ENCODE peak calls at places on chromosomes 12 and 14, in four cellular contexts. D, G, Z and E are unnamed samples. For H3K27me3, the result is how much of the 10 kb centered on the place peaks cover.

GRCh38 chr12:39959016-39959415 is 146.9 kb downstream of the SLC2A13 start:
- DNase-seq in D (no peak), Z (no peak), G (no peak), E (no peak)

GRCh38 chr14:29310210-29310609 is 543.6 kb downstream of the FOXG1 start:
- DNase-seq in Z (no peak), G (no peak), D (no peak), E (no peak)

GRCh38 chr12:43836455-43836989 is 641 bp downstream of the TMEM117 start:
- DNase-seq in Z (peak), G (no peak), D (peak), E (no peak)

GRCh38 chr12:26124491-26125450 is at the start of gene BHLHE41:
- DNase-seq in D (no peak), G (peak), Z (peak), E (peak)

GRCh38 chr14:23114669-23115491 is 4.2 kb downstream of the CEBPE start:
- DNase-seq in Z (no peak), D (peak), G (no peak), E (no peak)

GRCh38 chr12:25308761-25309160 is 58.0 kb upstream of the KRAS start:
- DNase-seq in G (no peak), Z (no peak), D (no peak), E (no peak)

GRCh38 chr12:28059220-28059619 is 86.7 kb upstream of the PTHLH start:
- DNase-seq in D (no peak), Z (no peak), G (no peak), E (no peak)

GRCh38 chr12:8629486-8630033 is 16.9 kb upstream of the AICDA start:
- DNase-seq in Z (no peak), G (no peak), D (peak), E (no peak)

GRCh38 chr12:6767592-6768384 is 1.6 kb downstream of the PTMS start:
- DNase-seq in Z (peak), G (no peak), D (no peak), E (peak)

GRCh38 chr14:95915326-95915725 is 38.7 kb downstream of the TUNAR start:
- DNase-seq in Z (no peak), G (no peak), D (no peak), E (no peak)

GRCh38 chr14:95025218-95025617 is 132.1 kb downstream of the DICER1 start:
- DNase-seq in G (no peak), D (no peak), Z (no peak), E (no peak)

GRCh38 chr12:84822541-84822940 is 90.1 kb downstream of the SLC6A15 start:
- DNase-seq in Z (no peak), G (no peak), D (peak), E (no peak)

GRCh38 chr12:64392221-64392620 is 1.7 kb upstream of the C12orf56 start:
- DNase-seq in D (no peak), Z (no peak), G (no peak), E (no peak)

GRCh38 chr12:120126635-120127005 is 10.1 kb upstream of the RAB35 start:
- DNase-seq in D (no peak), Z (no peak), G (no peak), E (no peak)

GRCh38 chr14:94400454-94400853 is 12.1 kb upstream of the SERPINA1 start:
- DNase-seq in G (peak), D (no peak), Z (no peak), E (no peak)

GRCh38 chr12:63045020-63045860 is 105.8 kb downstream of the AVPR1A start:
- DNase-seq in Z (no peak), G (peak), D (peak), E (no peak)

GRCh38 chr12:13183621-13184020 is 12.9 kb upstream of the EMP1 start:
- DNase-seq in Z (no peak), G (no peak), D (no peak), E (no peak)

GRCh38 chr14:69741055-69741454 is 25.9 kb upstream of the SRSF5 start:
- DNase-seq in D (no peak), Z (no peak), G (peak), E (no peak)

GRCh38 chr12:124680863-124681778 is 113.7 kb upstream of the NCOR2 start:
- DNase-seq in G (peak), Z (no peak), D (no peak), E (no peak)

GRCh38 chr12:219891-220352 is 6.0 kb upstream of the SLC6A12 start:
- DNase-seq in G (peak), Z (peak), D (no peak), E (peak)

GRCh38 chr12:18706798-18707197 is 31.0 kb downstream of the PLCZ1 start:
- DNase-seq in G (no peak), Z (no peak), D (no peak), E (no peak)

GRCh38 chr12:82968644-82969339 is 282.1 kb downstream of the TMTC2 start:
- DNase-seq in Z (no peak), D (no peak), G (no peak), E (no peak)

GRCh38 chr12:95790912-95791849 is 617 bp upstream of the NTN4 start:
- DNase-seq in Z (peak), D (no peak), G (peak), E (no peak)

GRCh38 chr12:1877169-1877878 is 41.1 kb downstream of the CACNA2D4 start:
- DNase-seq in G (no peak), Z (no peak), D (no peak), E (no peak)

GRCh38 chr12:116135209-116135930 is 142.1 kb downstream of the MED13L start:
- DNase-seq in Z (peak), D (no peak), G (no peak), E (no peak)

GRCh38 chr12:16281157-16281556 is 3.7 kb upstream of the SLC15A5 start:
- DNase-seq in G (no peak), D (no peak), Z (no peak), E (no peak)

GRCh38 chr12:19382111-19382526 is 57.2 kb upstream of the AEBP2 start:
- DNase-seq in D (peak), G (peak), Z (no peak), E (no peak)

GRCh38 chr12:25501565-25501964 is 51.5 kb downstream of the LMNTD1 start:
- DNase-seq in D (no peak), G (no peak), Z (no peak), E (no peak)

GRCh38 chr12:26196424-26196722 is 1.0 kb downstream of the SSPN start:
- DNase-seq in Z (no peak), D (no peak), G (no peak), E (no peak)

GRCh38 chr14:92564361-92565039 is 50.9 kb downstream of the RIN3 start:
- DNase-seq in Z (no peak), G (no peak), D (no peak), E (no peak)

GRCh38 chr12:124157416-124157815 is 137.5 kb upstream of the RFLNA start:
- DNase-seq in Z (no peak), G (no peak), D (no peak), E (no peak)

GRCh38 chr14:24298892-24299254 is 707 bp downstream of the DHRS1 start:
- DNase-seq in G (no peak), D (no peak), Z (peak), E (no peak)

GRCh38 chr12:19031032-19031431 is 98.5 kb upstream of the PLEKHA5 start:
- DNase-seq in Z (no peak), G (no peak), D (peak), E (no peak)

GRCh38 chr14:24329736-24330135 is 5.1 kb downstream of the ADCY4 start:
- DNase-seq in D (no peak), G (no peak), Z (peak), E (no peak)

GRCh38 chr14:89349196-89350008 is 67.6 kb downstream of the FOXN3 start:
- DNase-seq in D (no peak), G (peak), Z (peak), E (peak)

GRCh38 chr12:59020541-59020940 is 100.2 kb upstream of the LRIG3 start:
- DNase-seq in G (no peak), D (no peak), Z (no peak), E (no peak)

GRCh38 chr12:53971686-53972085 is 1.2 kb upstream of the HOXC11 start:
- DNase-seq in Z (no peak), G (no peak), D (no peak), E (no peak)

GRCh38 chr12:53968214-53969127 is 4.5 kb upstream of the HOXC11 start:
- DNase-seq in D (no peak), Z (no peak), G (no peak), E (no peak)

GRCh38 chr12:53970451-53970850 is 2.5 kb upstream of the HOXC11 start:
- DNase-seq in G (no peak), Z (no peak), D (no peak), E (no peak)

GRCh38 chr12:53971129-53971528 is 1.8 kb upstream of the HOXC11 start:
- DNase-seq in G (no peak), D (no peak), Z (no peak), E (no peak)

DNA sequence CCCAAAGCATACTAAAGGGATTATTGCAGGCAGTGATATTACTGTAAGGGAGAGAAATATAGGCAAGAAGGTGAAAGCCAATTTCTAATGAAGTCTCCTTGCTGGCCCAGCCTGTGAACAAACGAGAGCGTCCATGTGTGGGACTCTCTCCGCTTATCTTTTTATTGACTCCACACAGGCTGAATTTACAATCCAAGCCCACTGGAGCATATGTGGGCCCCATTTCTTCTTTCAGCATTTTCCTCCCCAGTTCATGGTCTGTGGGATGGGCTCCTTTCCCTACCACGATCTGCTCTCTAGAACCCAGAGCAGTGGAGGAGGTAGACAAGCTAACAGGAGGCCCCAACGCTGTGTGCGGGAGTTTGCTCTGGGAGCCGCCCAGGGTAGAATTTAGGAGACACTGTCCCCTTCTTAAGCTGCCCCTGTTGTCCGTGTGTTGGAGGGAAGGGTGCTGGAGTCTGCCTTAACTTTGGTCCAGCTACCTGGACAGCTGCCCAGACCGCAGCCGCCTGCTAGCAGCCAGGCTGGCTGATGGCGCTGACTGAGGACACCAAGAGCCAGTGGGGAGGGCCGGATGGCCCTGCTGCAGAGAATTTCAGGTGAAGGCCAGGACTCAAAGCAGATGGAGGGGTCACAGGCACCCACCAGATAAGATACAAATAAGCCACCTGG is 3.2 kb upstream of the HOXC11 start:
- DNase-seq in Z (no peak), G (no peak), D (no peak), E (no peak)
- H3K27me3 ChIP-seq in Z (half or more), G (under half), D (under half), E (half or more)

DNA sequence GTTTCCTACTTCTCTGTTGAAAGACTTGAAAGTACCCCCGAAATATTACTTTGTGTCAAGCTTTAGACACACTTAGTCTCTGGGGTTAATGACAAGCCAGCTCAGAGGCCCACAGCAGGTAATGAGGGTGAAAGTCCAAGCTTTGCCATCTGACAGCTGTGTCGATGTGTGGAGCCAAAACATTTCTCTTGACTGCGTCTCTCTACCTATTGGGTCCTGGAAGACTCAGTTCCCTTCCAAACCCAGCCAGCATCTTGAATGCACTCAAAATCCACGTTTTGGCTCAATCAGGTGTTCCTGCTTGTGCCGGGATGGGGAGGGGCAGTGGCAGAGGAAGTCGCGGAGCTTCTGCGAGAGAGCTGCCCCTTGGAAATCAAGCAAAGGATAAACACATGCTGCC is 3.2 kb downstream of the PLXNC1 start:
- DNase-seq in G (peak), Z (no peak), D (no peak), E (no peak)
- H3K27me3 ChIP-seq in G (under half), Z (under half), D (under half), E (under half)

GRCh38 chr14:20659813-20660395 is 18.4 kb upstream of the OR6S1 start:
- DNase-seq in G (no peak), Z (no peak), D (no peak), E (no peak)
- H3K27me3 ChIP-seq in G (under half), Z (under half), D (under half), E (under half)

DNA sequence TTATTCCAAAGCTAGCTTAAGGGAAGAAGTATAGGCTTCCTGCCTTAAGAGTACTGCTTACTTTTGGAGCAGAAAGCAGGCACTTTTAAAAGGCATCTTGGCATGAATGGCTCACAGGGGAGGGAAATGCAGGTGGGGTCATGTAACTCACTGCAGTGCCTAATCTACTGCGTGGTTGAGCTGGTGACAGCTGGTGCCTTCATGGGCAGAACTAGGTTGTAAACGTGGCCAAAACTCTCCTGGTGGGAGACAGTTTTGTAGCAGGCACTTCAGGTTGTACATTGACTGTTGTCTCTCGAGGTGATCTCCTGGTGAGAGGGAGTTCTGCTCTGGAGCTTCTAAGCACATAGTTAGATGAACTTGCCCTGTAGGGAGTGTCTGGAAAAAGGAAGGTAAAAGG is 962.5 kb downstream of the DIO2 start:
- DNase-seq in D (no peak), Z (no peak), G (no peak), E (no peak)
- H3K27me3 ChIP-seq in D (under half), Z (under half), G (under half), E (under half)

GRCh38 chr12:54046809-54047159 is 6.9 kb upstream of the HOXC4 start:
- DNase-seq in Z (no peak), D (no peak), G (no peak), E (no peak)
- H3K27me3 ChIP-seq in Z (under half), D (under half), G (under half), E (half or more)

DNA sequence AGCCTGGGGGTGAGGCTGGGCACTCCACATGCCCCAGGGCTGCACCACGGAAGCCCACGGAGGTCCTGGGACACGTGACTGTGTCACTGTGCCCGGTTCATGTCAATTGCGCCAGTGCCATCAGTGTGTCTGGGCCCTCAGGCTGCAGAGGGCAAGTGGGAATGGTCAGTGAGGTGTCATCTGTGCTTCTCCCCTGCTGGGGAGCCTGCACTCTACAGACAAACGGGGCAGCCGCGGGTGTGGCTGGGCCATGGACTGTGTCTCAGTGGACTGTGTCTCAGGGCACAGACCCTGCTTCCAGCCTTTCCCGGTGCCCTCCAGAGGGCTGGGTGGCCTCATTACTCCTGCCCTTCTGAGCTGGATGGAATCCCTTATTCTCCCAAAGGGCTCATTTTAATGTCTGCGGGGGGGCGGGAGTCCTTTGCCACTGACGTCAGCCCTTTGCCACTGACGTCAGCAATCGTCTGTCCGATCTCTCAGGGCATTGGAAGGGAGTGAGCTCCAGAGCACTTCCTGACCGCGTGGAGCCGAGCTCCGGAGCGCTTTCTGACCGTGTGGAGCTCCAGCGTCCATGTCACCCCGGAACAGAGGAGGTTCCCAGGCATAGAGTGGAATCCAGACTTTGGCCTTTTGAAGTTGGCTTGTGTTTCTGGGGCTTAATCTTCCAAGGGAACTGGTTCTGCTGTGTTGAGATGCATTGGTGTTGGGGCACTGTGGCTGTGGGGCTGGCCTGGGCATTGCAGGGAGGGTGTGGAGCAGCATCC is 72.4 kb downstream of the ADGRD1 start:
- DNase-seq in D (no peak), Z (no peak), G (no peak), E (no peak)
- H3K27me3 ChIP-seq in D (under half), Z (under half), G (under half), E (under half)

GRCh38 chr12:106139422-106140141 is 828 bp upstream of the NUAK1 start:
- DNase-seq in D (no peak), G (peak), Z (peak), E (peak)
- H3K27me3 ChIP-seq in D (under half), G (under half), Z (under half), E (under half)

DNA sequence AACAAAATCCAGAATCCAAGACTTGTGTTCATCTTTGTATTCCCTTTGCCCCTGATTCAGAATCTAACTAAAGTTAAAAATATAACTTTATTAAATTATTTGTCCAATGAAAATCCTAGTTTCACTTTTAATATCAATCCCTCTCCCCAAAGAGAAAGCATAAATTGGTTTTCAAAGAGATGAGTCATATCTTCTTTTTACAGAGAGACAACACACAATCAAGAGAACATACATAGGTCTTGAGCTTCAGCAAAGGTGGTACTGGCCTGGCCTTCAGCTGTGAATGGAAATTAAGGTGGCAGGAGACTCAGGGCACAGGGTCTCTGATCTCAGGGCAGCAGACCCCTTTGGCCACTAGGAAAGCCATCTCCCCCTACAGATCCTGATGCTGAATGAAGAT is 4.3 kb upstream of the ASCL1 start:
- DNase-seq in Z (no peak), G (no peak), D (no peak), E (no peak)
- H3K27me3 ChIP-seq in Z (under half), G (under half), D (under half), E (under half)

GRCh38 chr12:99981639-99982190 is 3.0 kb downstream of the ANKS1B start:
- DNase-seq in D (no peak), G (no peak), Z (no peak), E (no peak)

GRCh38 chr12:99984271-99985128 is at the start of gene ANKS1B:
- DNase-seq in D (no peak), Z (peak), G (peak), E (peak)

GRCh38 chr12:99985129-99985570 is 414 bp upstream of the ANKS1B start:
- DNase-seq in G (no peak), D (no peak), Z (no peak), E (no peak)

GRCh38 chr12:99983721-99984258 is 946 bp downstream of the ANKS1B start:
- DNase-seq in Z (no peak), D (no peak), G (no peak), E (peak)

GRCh38 chr12:99985631-99986030 is 895 bp upstream of the ANKS1B start:
- DNase-seq in G (no peak), D (no peak), Z (no peak), E (no peak)
- H3K27me3 ChIP-seq in G (under half), D (under half), Z (under half), E (under half)